ENCODE peak calls at places on chromosomes 16 and 17, in four cellular contexts. U is AG04450, F is K562, Q is MM.1S. L is an unnamed sample.

GRCh38 chr16:21194771-21195301 is 16.5 kb downstream of the ZP2 start:
- DNase-seq in U (no peak), F (no peak), Q (no peak), L (no peak)

GRCh38 chr17:3659541-3660111 is 8.8 kb downstream of the TAX1BP3 start:
- DNase-seq in U (peak; percentile 45), F (peak; percentile 32), Q (peak; percentile 3), L (peak; percentile 77)

GRCh38 chr17:49553676-49554335 is 21.9 kb upstream of the NXPH3 start:
- DNase-seq in U (no peak), F (no peak), Q (no peak), L (no peak)

GRCh38 chr17:7673239-7673638 is 14.1 kb downstream of the TP53 start:
- DNase-seq in U (no peak), F (no peak), Q (peak; percentile 41), L (no peak)

GRCh38 chr17:67285360-67285759 is 40.4 kb upstream of the HELZ start:
- DNase-seq in U (no peak), F (no peak), Q (no peak), L (no peak)

GRCh38 chr17:1006054-1006453 is 9.1 kb downstream of the TIMM22 start:
- DNase-seq in U (no peak), F (no peak), Q (no peak), L (no peak)

GRCh38 chr17:67256075-67256732 is 11.2 kb upstream of the HELZ start:
- DNase-seq in U (no peak), F (no peak), Q (no peak), L (no peak)

GRCh38 chr17:56821847-56822534 is 11.7 kb downstream of the C17orf67 start:
- DNase-seq in U (no peak), F (no peak), Q (no peak), L (no peak)

GRCh38 chr16:66930189-66930588 is 4.0 kb downstream of the CIAO2B start:
- DNase-seq in U (no peak), F (peak; percentile 45), Q (no peak), L (no peak)

GRCh38 chr17:9905902-9906301 is 831 bp upstream of the RCVRN start:
- DNase-seq in U (no peak), F (peak; percentile 70), Q (no peak), L (peak; percentile 51)

GRCh38 chr16:17389392-17389791 is 81.4 kb downstream of the XYLT1 start:
- DNase-seq in U (no peak), F (no peak), Q (no peak), L (no peak)

GRCh38 chr16:8752706-8753105 is 44.7 kb downstream of the TMEM186 start:
- DNase-seq in U (no peak), F (no peak), Q (no peak), L (no peak)

GRCh38 chr17:31289790-31290189 is 7.2 kb downstream of the OMG start:
- DNase-seq in U (no peak), F (no peak), Q (no peak), L (no peak)

GRCh38 chr16:75488322-75488721 is 6.9 kb downstream of the CHST6 start:
- DNase-seq in U (no peak), F (no peak), Q (no peak), L (no peak)

GRCh38 chr16:24838554-24839266 is 7.1 kb upstream of the SLC5A11 start:
- DNase-seq in U (no peak), F (peak; percentile 80), Q (no peak), L (no peak)

GRCh38 chr16:58421529-58421928 is 29.3 kb downstream of the GINS3 start:
- DNase-seq in U (no peak), F (no peak), Q (no peak), L (peak; percentile 52)

GRCh38 chr16:85394511-85395206 is 218.5 kb upstream of the GSE1 start:
- DNase-seq in U (no peak), F (no peak), Q (no peak), L (no peak)

GRCh38 chr17:47800686-47801085 is 20.9 kb downstream of the OSBPL7 start:
- DNase-seq in U (no peak), F (no peak), Q (no peak), L (no peak)

GRCh38 chr17:81083125-81083765 is 48.3 kb downstream of the BAIAP2 start:
- DNase-seq in U (no peak), F (no peak), Q (no peak), L (no peak)

GRCh38 chr16:48576927-48577326 is 33.1 kb downstream of the N4BP1 start:
- DNase-seq in U (no peak), F (no peak), Q (no peak), L (no peak)

GRCh38 chr17:56679148-56679766 is 85.8 kb downstream of the NOG start:
- DNase-seq in U (no peak), F (peak; percentile 39), Q (peak; percentile 20), L (no peak)

GRCh38 chr17:37160940-37161339 is 212.2 kb downstream of the AATF start:
- DNase-seq in U (no peak), F (no peak), Q (no peak), L (no peak)

GRCh38 chr17:67520282-67520906 is 143.3 kb downstream of the PITPNC1 start:
- DNase-seq in U (no peak), F (no peak), Q (no peak), L (no peak)

GRCh38 chr17:35901776-35902175 is 21.6 kb upstream of the CCL5 start:
- DNase-seq in U (no peak), F (no peak), Q (no peak), L (no peak)

GRCh38 chr17:35906559-35907265 is 23.9 kb downstream of the RDM1 start:
- DNase-seq in U (no peak), F (no peak), Q (peak; percentile 1), L (no peak)

GRCh38 chr17:35900693-35901487 is 20.7 kb upstream of the CCL5 start:
- DNase-seq in U (no peak), F (no peak), Q (no peak), L (no peak)

GRCh38 chr17:35900280-35900679 is 20.1 kb upstream of the CCL5 start:
- DNase-seq in U (no peak), F (no peak), Q (no peak), L (no peak)

GRCh38 chr17:35903451-35903850 is 23.3 kb upstream of the CCL5 start:
- DNase-seq in U (no peak), F (no peak), Q (no peak), L (no peak)
- H3K9me3 ChIP-seq in U (no peaks in the 10 kb centered on the region), F (no peaks in the 10 kb centered on the region), Q (no peaks in the 10 kb centered on the region), L (no peaks in the 10 kb centered on the region)

GRCh38 chr16:50021509-50021908 is 3.5 kb upstream of the CNEP1R1 start:
- DNase-seq in U (no peak), F (no peak), Q (peak; percentile 12), L (no peak)
- TF ChIP-seq CTCF in U (no peak), F (peak; percentile 24), Q (peak; percentile 27), L (no peak)

GRCh38 chr16:57305159-57305811 is 20.8 kb upstream of the PLLP start:
- DNase-seq in U (no peak), F (no peak), Q (no peak), L (peak; percentile 46)
- H3K9me3 ChIP-seq in U (no peaks in the 10 kb centered on the region), F (no peaks in the 10 kb centered on the region), Q (no peaks in the 10 kb centered on the region), L (no peaks in the 10 kb centered on the region)

GRCh38 chr17:45692661-45693060 is 91.5 kb upstream of the CRHR1 start:
- DNase-seq in U (no peak), F (no peak), Q (no peak), L (no peak)

GRCh38 chr17:45690876-45691275 is 93.2 kb upstream of the CRHR1 start:
- DNase-seq in U (no peak), F (no peak), Q (no peak), L (no peak)

GRCh38 chr17:45696442-45696841 is 87.7 kb upstream of the CRHR1 start:
- DNase-seq in U (no peak), F (no peak), Q (no peak), L (no peak)

GRCh38 chr17:45697076-45697475 is 87.0 kb upstream of the CRHR1 start:
- DNase-seq in U (no peak), F (no peak), Q (no peak), L (no peak)

DNA sequence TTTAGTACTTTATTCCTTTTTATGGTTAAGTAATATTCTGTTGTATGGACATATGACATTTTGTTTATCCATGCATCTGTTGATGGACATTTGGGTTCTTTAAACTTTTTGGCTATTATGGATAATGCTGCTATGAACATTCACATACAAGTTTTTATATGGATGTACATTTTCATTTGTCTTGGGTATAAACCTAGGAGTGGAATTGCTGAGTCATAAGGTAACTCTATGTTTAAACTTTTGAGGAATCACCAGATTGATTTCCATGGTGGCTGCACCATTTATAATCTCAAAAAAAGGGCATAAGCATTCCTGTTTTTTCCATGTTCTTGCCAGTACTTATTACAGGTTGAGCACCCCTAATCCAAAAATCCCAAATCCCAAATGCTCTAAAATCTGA is 90.3 kb upstream of the CRHR1 start:
- DNase-seq in U (no peak), F (no peak), Q (no peak), L (no peak)
- TF ChIP-seq CTCF in U (no peak), F (no peak), Q (no peak), L (no peak)

GRCh38 chr17:61699032-61699431 is 108.0 kb upstream of the NACA2 start:
- DNase-seq in U (no peak), F (no peak), Q (no peak), L (no peak)
- H3K9me3 ChIP-seq in U (peaks cover 3% of the 10 kb centered on the region), F (peaks cover 5% of the 10 kb centered on the region), Q (no peaks in the 10 kb centered on the region), L (peaks cover 70% of the 10 kb centered on the region)

GRCh38 chr17:58870747-58871146 is 115.1 kb downstream of the PPM1E start:
- DNase-seq in U (no peak), F (no peak), Q (no peak), L (no peak)
- TF ChIP-seq CTCF in U (no peak), F (no peak), Q (no peak), L (no peak)

GRCh38 chr17:51541215-51541614 is 280.9 kb downstream of the UTP18 start:
- DNase-seq in U (no peak), F (no peak), Q (no peak), L (no peak)

GRCh38 chr17:51536627-51537026 is 276.3 kb downstream of the UTP18 start:
- DNase-seq in U (no peak), F (no peak), Q (no peak), L (no peak)

GRCh38 chr17:51537996-51538550 is 277.7 kb downstream of the UTP18 start:
- DNase-seq in U (no peak), F (no peak), Q (no peak), L (no peak)

GRCh38 chr17:51546114-51546513 is 285.8 kb downstream of the UTP18 start:
- DNase-seq in U (no peak), F (no peak), Q (no peak), L (no peak)

DNA sequence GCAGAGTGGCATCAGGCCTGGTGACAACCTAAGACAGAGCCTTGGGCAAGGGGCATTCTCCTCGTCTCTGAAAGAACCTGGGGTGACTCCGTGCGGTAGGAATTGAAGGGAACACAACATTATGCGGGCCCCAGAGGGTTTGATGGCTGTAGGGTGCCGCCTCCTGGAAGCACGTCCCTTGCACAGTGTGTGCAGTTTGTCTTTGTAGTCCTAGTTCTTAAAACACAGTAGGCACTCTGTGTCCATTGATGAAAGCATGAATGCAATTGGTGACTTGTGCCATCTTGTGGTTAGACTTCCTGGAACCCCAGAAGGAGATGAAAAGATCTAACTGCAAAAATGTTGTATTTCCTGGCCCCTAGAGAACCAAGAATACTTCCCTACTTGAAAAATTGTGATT is 279.8 kb downstream of the UTP18 start:
- DNase-seq in U (no peak), F (no peak), Q (no peak), L (no peak)
- H3K9me3 ChIP-seq in U (no peaks in the 10 kb centered on the region), F (no peaks in the 10 kb centered on the region), Q (no peaks in the 10 kb centered on the region), L (no peaks in the 10 kb centered on the region)

GRCh38 chr16:84048306-84048705 is 5.7 kb upstream of the SLC38A8 start:
- DNase-seq in U (no peak), F (peak; percentile 34), Q (no peak), L (no peak)
- TF ChIP-seq CTCF in U (peak; percentile 10), F (peak; percentile 51), Q (no peak), L (no peak)

GRCh38 chr17:22270381-22270780 is 578.1 kb downstream of the KCNJ18 start:
- DNase-seq in U (no peak), F (no peak), Q (no peak), L (no peak)
- H3K9me3 ChIP-seq in U (peaks cover 77% of the 10 kb centered on the region), F (no peaks in the 10 kb centered on the region), Q (no peaks in the 10 kb centered on the region), L (no peaks in the 10 kb centered on the region)